ENCODE peak calls at places on chromosomes 16 and 17, in six cellular contexts. One of them, this sample, is unnamed.

GRCh38 chr16:27529962-27530361 is 19.8 kb downstream of the GTF3C1 start:
- DNase-seq in adrenal gland: no peak
- DNase-seq in psoas muscle: no peak
- DNase-seq in fibroblast of pulmonary artery: no peak
- DNase-seq in fibroblast of lung: peak
- DNase-seq in body of pancreas: no peak
- DNase-seq in this sample: peak

GRCh38 chr17:1813088-1813487 is 16.6 kb downstream of the SMYD4 start:
- DNase-seq in adrenal gland: no peak
- DNase-seq in psoas muscle: no peak
- DNase-seq in fibroblast of pulmonary artery: peak
- DNase-seq in fibroblast of lung: peak
- DNase-seq in body of pancreas: no peak
- DNase-seq in this sample: peak

GRCh38 chr17:7732981-7733557 is 15.5 kb downstream of the DNAH2 start:
- DNase-seq in adrenal gland: no peak
- DNase-seq in psoas muscle: no peak
- DNase-seq in fibroblast of pulmonary artery: no peak
- DNase-seq in fibroblast of lung: no peak
- DNase-seq in body of pancreas: no peak
- DNase-seq in this sample: no peak

GRCh38 chr17:45910667-45911066 is 16.3 kb downstream of the MAPT start:
- DNase-seq in adrenal gland: no peak
- DNase-seq in psoas muscle: no peak
- DNase-seq in fibroblast of pulmonary artery: no peak
- DNase-seq in fibroblast of lung: no peak
- DNase-seq in body of pancreas: no peak
- DNase-seq in this sample: no peak

GRCh38 chr16:47905771-47906170 is 250.0 kb downstream of the ABCC12 start:
- DNase-seq in adrenal gland: no peak
- DNase-seq in psoas muscle: no peak
- DNase-seq in fibroblast of pulmonary artery: no peak
- DNase-seq in fibroblast of lung: no peak
- DNase-seq in body of pancreas: no peak
- DNase-seq in this sample: peak

GRCh38 chr16:12166271-12166670 is 189.7 kb downstream of the SNX29 start:
- DNase-seq in adrenal gland: no peak
- DNase-seq in psoas muscle: no peak
- DNase-seq in fibroblast of pulmonary artery: no peak
- DNase-seq in fibroblast of lung: no peak
- DNase-seq in body of pancreas: no peak
- DNase-seq in this sample: no peak

GRCh38 chr16:4800290-4801041 is 2.0 kb downstream of the ROGDI start:
- DNase-seq in adrenal gland: peak
- DNase-seq in psoas muscle: no peak
- DNase-seq in fibroblast of pulmonary artery: no peak
- DNase-seq in fibroblast of lung: no peak
- DNase-seq in body of pancreas: peak
- DNase-seq in this sample: no peak

GRCh38 chr17:62862251-62862650 is 54.1 kb upstream of the MARCHF10 start:
- DNase-seq in adrenal gland: no peak
- DNase-seq in psoas muscle: no peak
- DNase-seq in fibroblast of pulmonary artery: no peak
- DNase-seq in fibroblast of lung: no peak
- DNase-seq in body of pancreas: no peak
- DNase-seq in this sample: no peak

GRCh38 chr16:83992624-83993023 is 24.6 kb downstream of the NECAB2 start:
- DNase-seq in adrenal gland: peak
- DNase-seq in psoas muscle: no peak
- DNase-seq in fibroblast of pulmonary artery: peak
- DNase-seq in fibroblast of lung: peak
- DNase-seq in body of pancreas: peak
- DNase-seq in this sample: peak

GRCh38 chr17:42310281-42311156 is 22.2 kb downstream of the STAT5A start:
- DNase-seq in adrenal gland: peak
- DNase-seq in psoas muscle: no peak
- DNase-seq in fibroblast of pulmonary artery: no peak
- DNase-seq in fibroblast of lung: no peak
- DNase-seq in body of pancreas: no peak
- DNase-seq in this sample: peak

GRCh38 chr17:77304051-77304745 is 163.4 kb downstream of the SEC14L1 start:
- DNase-seq in adrenal gland: no peak
- DNase-seq in psoas muscle: no peak
- DNase-seq in fibroblast of pulmonary artery: peak
- DNase-seq in fibroblast of lung: peak
- DNase-seq in body of pancreas: no peak
- DNase-seq in this sample: no peak

GRCh38 chr17:28747046-28747691 is 3.4 kb downstream of the TRAF4 start:
- DNase-seq in adrenal gland: peak
- DNase-seq in psoas muscle: peak
- DNase-seq in fibroblast of pulmonary artery: no peak
- DNase-seq in fibroblast of lung: no peak
- DNase-seq in body of pancreas: peak
- DNase-seq in this sample: no peak

GRCh38 chr16:80792031-80792430 is 12.4 kb downstream of the CDYL2 start:
- DNase-seq in adrenal gland: no peak
- DNase-seq in psoas muscle: no peak
- DNase-seq in fibroblast of pulmonary artery: peak
- DNase-seq in fibroblast of lung: peak
- DNase-seq in body of pancreas: no peak
- DNase-seq in this sample: no peak

GRCh38 chr17:36120221-36120620 is 16.6 kb downstream of the CCL4 start:
- DNase-seq in adrenal gland: no peak
- DNase-seq in psoas muscle: no peak
- DNase-seq in fibroblast of pulmonary artery: no peak
- DNase-seq in fibroblast of lung: no peak
- DNase-seq in body of pancreas: no peak
- DNase-seq in this sample: no peak

GRCh38 chr16:83994087-83994486 is 26.0 kb downstream of the NECAB2 start:
- DNase-seq in adrenal gland: peak
- DNase-seq in psoas muscle: no peak
- DNase-seq in fibroblast of pulmonary artery: peak
- DNase-seq in fibroblast of lung: peak
- DNase-seq in body of pancreas: no peak
- DNase-seq in this sample: peak

GRCh38 chr16:56513972-56514371 is 5.9 kb downstream of the BBS2 start:
- DNase-seq in adrenal gland: peak
- DNase-seq in psoas muscle: no peak
- DNase-seq in fibroblast of pulmonary artery: peak
- DNase-seq in fibroblast of lung: peak
- DNase-seq in body of pancreas: peak
- DNase-seq in this sample: peak

GRCh38 chr16:4904108-4904941 is 32.6 kb downstream of the PPL start:
- DNase-seq in adrenal gland: no peak
- DNase-seq in psoas muscle: no peak
- DNase-seq in fibroblast of pulmonary artery: no peak
- DNase-seq in fibroblast of lung: no peak
- DNase-seq in body of pancreas: no peak
- DNase-seq in this sample: no peak

GRCh38 chr17:692116-692515 is 22.5 kb downstream of the VPS53 start:
- DNase-seq in adrenal gland: no peak
- DNase-seq in psoas muscle: no peak
- DNase-seq in fibroblast of pulmonary artery: peak
- DNase-seq in fibroblast of lung: no peak
- DNase-seq in body of pancreas: no peak
- DNase-seq in this sample: peak

GRCh38 chr17:29796652-29797051 is 133.4 kb downstream of the SSH2 start:
- DNase-seq in adrenal gland: no peak
- DNase-seq in psoas muscle: no peak
- DNase-seq in fibroblast of pulmonary artery: no peak
- DNase-seq in fibroblast of lung: no peak
- DNase-seq in body of pancreas: no peak
- DNase-seq in this sample: no peak

GRCh38 chr16:70151391-70151790 is 22.2 kb upstream of the CLEC18C start:
- DNase-seq in adrenal gland: no peak
- DNase-seq in psoas muscle: no peak
- DNase-seq in fibroblast of pulmonary artery: no peak
- DNase-seq in fibroblast of lung: no peak
- DNase-seq in body of pancreas: no peak
- DNase-seq in this sample: no peak

GRCh38 chr16:75320435-75320834 is 69.0 kb upstream of the BCAR1 start:
- DNase-seq in adrenal gland: peak
- DNase-seq in psoas muscle: no peak
- DNase-seq in fibroblast of pulmonary artery: no peak
- DNase-seq in fibroblast of lung: no peak
- DNase-seq in body of pancreas: peak
- DNase-seq in this sample: no peak

GRCh38 chr17:76276461-76277299 is 11.5 kb downstream of the UBALD2 start:
- DNase-seq in adrenal gland: peak
- DNase-seq in psoas muscle: no peak
- DNase-seq in fibroblast of pulmonary artery: no peak
- DNase-seq in fibroblast of lung: no peak
- DNase-seq in body of pancreas: no peak
- DNase-seq in this sample: peak

GRCh38 chr17:40616592-40616991 is 31.0 kb downstream of the SMARCE1 start:
- DNase-seq in adrenal gland: no peak
- DNase-seq in psoas muscle: peak
- DNase-seq in fibroblast of pulmonary artery: no peak
- DNase-seq in fibroblast of lung: no peak
- DNase-seq in body of pancreas: no peak
- DNase-seq in this sample: no peak

GRCh38 chr17:68572138-68572842 is 28.9 kb downstream of the FAM20A start:
- DNase-seq in adrenal gland: no peak
- DNase-seq in psoas muscle: no peak
- DNase-seq in fibroblast of pulmonary artery: no peak
- DNase-seq in fibroblast of lung: peak
- DNase-seq in body of pancreas: no peak
- DNase-seq in this sample: peak

GRCh38 chr17:55926276-55926995 is 175.6 kb downstream of the PCTP start:
- DNase-seq in adrenal gland: no peak
- DNase-seq in psoas muscle: no peak
- DNase-seq in fibroblast of pulmonary artery: no peak
- DNase-seq in fibroblast of lung: no peak
- DNase-seq in body of pancreas: no peak
- DNase-seq in this sample: no peak

GRCh38 chr17:44307387-44308186 is 814 bp upstream of the RUNDC3A start:
- DNase-seq in adrenal gland: peak
- DNase-seq in psoas muscle: no peak
- DNase-seq in fibroblast of pulmonary artery: peak
- DNase-seq in fibroblast of lung: peak
- DNase-seq in body of pancreas: peak
- DNase-seq in this sample: no peak

GRCh38 chr17:10266477-10266876 is 68.1 kb upstream of the GAS7 start:
- DNase-seq in adrenal gland: no peak
- DNase-seq in psoas muscle: no peak
- DNase-seq in fibroblast of pulmonary artery: no peak
- DNase-seq in fibroblast of lung: no peak
- DNase-seq in body of pancreas: no peak
- DNase-seq in this sample: peak

GRCh38 chr17:11882716-11883115 is 114.6 kb downstream of the ZNF18 start:
- DNase-seq in adrenal gland: no peak
- DNase-seq in psoas muscle: no peak
- DNase-seq in fibroblast of pulmonary artery: no peak
- DNase-seq in fibroblast of lung: no peak
- DNase-seq in body of pancreas: no peak
- DNase-seq in this sample: no peak

GRCh38 chr16:2471653-2472487 is 773 bp downstream of the NTN3 start:
- DNase-seq in adrenal gland: no peak
- DNase-seq in psoas muscle: no peak
- DNase-seq in fibroblast of pulmonary artery: no peak
- DNase-seq in fibroblast of lung: no peak
- DNase-seq in body of pancreas: no peak
- DNase-seq in this sample: no peak
- H3K4me3 ChIP-seq in adrenal gland: no peak
- H3K4me3 ChIP-seq in psoas muscle: peak
- H3K4me3 ChIP-seq in fibroblast of pulmonary artery: no peak
- H3K4me3 ChIP-seq in fibroblast of lung: no peak
- H3K4me3 ChIP-seq in body of pancreas: no peak
- H3K4me3 ChIP-seq in this sample: no peak

GRCh38 chr16:74049027-74049426 is 247.6 kb upstream of the PSMD7 start:
- DNase-seq in adrenal gland: no peak
- DNase-seq in psoas muscle: no peak
- DNase-seq in fibroblast of pulmonary artery: no peak
- DNase-seq in fibroblast of lung: no peak
- DNase-seq in body of pancreas: no peak
- DNase-seq in this sample: no peak
- TF ChIP-seq CTCF in adrenal gland: no peak
- TF ChIP-seq CTCF in psoas muscle: no peak
- TF ChIP-seq CTCF in fibroblast of pulmonary artery: no peak
- TF ChIP-seq CTCF in fibroblast of lung: no peak
- TF ChIP-seq CTCF in body of pancreas: no peak
- TF ChIP-seq CTCF in this sample: no peak

GRCh38 chr16:85395207-85395912 is 217.8 kb upstream of the GSE1 start:
- DNase-seq in adrenal gland: peak
- DNase-seq in psoas muscle: peak
- DNase-seq in fibroblast of pulmonary artery: peak
- DNase-seq in fibroblast of lung: peak
- DNase-seq in body of pancreas: peak
- DNase-seq in this sample: peak
- H3K4me3 ChIP-seq in adrenal gland: no peak
- H3K4me3 ChIP-seq in psoas muscle: no peak
- H3K4me3 ChIP-seq in fibroblast of pulmonary artery: no peak
- H3K4me3 ChIP-seq in fibroblast of lung: no peak
- H3K4me3 ChIP-seq in body of pancreas: no peak
- H3K4me3 ChIP-seq in this sample: no peak

DNA sequence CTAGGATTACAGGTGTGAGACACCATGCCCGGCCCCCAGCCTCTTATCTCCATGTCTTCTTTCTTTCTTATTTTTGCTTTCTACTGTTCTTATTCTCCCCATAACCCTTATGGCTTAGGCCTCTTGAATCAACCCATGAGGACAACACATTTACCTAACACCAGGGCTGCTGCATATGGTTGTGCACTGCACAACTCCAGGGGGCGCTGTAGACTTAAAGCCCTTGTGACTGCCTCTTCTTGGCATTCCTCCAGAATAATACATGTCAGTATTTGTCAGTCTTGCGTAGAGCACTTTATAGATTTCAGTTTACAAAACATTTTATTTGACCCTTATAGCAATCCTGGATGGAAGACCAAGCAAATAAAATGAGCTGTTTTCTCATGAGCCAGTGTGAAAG is 225.0 kb upstream of the SALL1 start:
- DNase-seq in adrenal gland: no peak
- DNase-seq in psoas muscle: no peak
- DNase-seq in fibroblast of pulmonary artery: no peak
- DNase-seq in fibroblast of lung: no peak
- DNase-seq in body of pancreas: no peak
- DNase-seq in this sample: no peak
- TF ChIP-seq CTCF in adrenal gland: no peak
- TF ChIP-seq CTCF in psoas muscle: no peak
- TF ChIP-seq CTCF in fibroblast of pulmonary artery: no peak
- TF ChIP-seq CTCF in fibroblast of lung: peak
- TF ChIP-seq CTCF in body of pancreas: no peak
- TF ChIP-seq CTCF in this sample: peak

This sample was measured in fibroblast of mammary gland.